ENCODE peak calls at places on chromosomes 16 and 17, in four cellular contexts. One of them, this sample, is unnamed.

GRCh38 chr16:6558661-6559060 is 774.0 kb upstream of the RBFOX1 start:
- DNase-seq in colonic mucosa: no peak
- DNase-seq in Daoy: no peak
- DNase-seq in stimulated activated CD8-positive, alpha-beta memory T cell treated with anti-CD3 and anti-CD28 coated beads, Interleukin-4, amount 100 ng/mL, for 1 hour: no peak
- DNase-seq in this sample: no peak

GRCh38 chr17:81385320-81386111 is 9.7 kb upstream of the BAHCC1 start:
- DNase-seq in Daoy: no peak
- DNase-seq in stimulated activated CD8-positive, alpha-beta memory T cell treated with anti-CD3 and anti-CD28 coated beads, Interleukin-4, amount 100 ng/mL, for 1 hour: no peak
- DNase-seq in colonic mucosa: no peak
- DNase-seq in this sample: no peak

GRCh38 chr17:73357318-73357717 is 45.5 kb upstream of the CDC42EP4 start:
- DNase-seq in Daoy: no peak
- DNase-seq in stimulated activated CD8-positive, alpha-beta memory T cell treated with anti-CD3 and anti-CD28 coated beads, Interleukin-4, amount 100 ng/mL, for 1 hour: no peak
- DNase-seq in colonic mucosa: no peak
- DNase-seq in this sample: no peak

GRCh38 chr17:80720624-80721577 is 176.3 kb downstream of the RPTOR start:
- DNase-seq in stimulated activated CD8-positive, alpha-beta memory T cell treated with anti-CD3 and anti-CD28 coated beads, Interleukin-4, amount 100 ng/mL, for 1 hour: peak; percentile 34
- DNase-seq in colonic mucosa: no peak
- DNase-seq in Daoy: peak; percentile 88
- DNase-seq in this sample: no peak

GRCh38 chr16:86016201-86016965 is 117.4 kb downstream of the IRF8 start:
- DNase-seq in Daoy: peak; percentile 53
- DNase-seq in stimulated activated CD8-positive, alpha-beta memory T cell treated with anti-CD3 and anti-CD28 coated beads, Interleukin-4, amount 100 ng/mL, for 1 hour: no peak
- DNase-seq in colonic mucosa: peak; percentile 48
- DNase-seq in this sample: no peak

GRCh38 chr16:48903054-48903453 is 293.1 kb upstream of the N4BP1 start:
- DNase-seq in stimulated activated CD8-positive, alpha-beta memory T cell treated with anti-CD3 and anti-CD28 coated beads, Interleukin-4, amount 100 ng/mL, for 1 hour: no peak
- DNase-seq in colonic mucosa: no peak
- DNase-seq in Daoy: no peak
- DNase-seq in this sample: no peak

GRCh38 chr16:1669698-1670097 is 8.4 kb upstream of the JPT2 start:
- DNase-seq in stimulated activated CD8-positive, alpha-beta memory T cell treated with anti-CD3 and anti-CD28 coated beads, Interleukin-4, amount 100 ng/mL, for 1 hour: no peak
- DNase-seq in colonic mucosa: no peak
- DNase-seq in Daoy: no peak
- DNase-seq in this sample: no peak

GRCh38 chr17:45353047-45353446 is 36.2 kb upstream of the MAP3K14 start:
- DNase-seq in colonic mucosa: no peak
- DNase-seq in Daoy: peak; percentile 43
- DNase-seq in stimulated activated CD8-positive, alpha-beta memory T cell treated with anti-CD3 and anti-CD28 coated beads, Interleukin-4, amount 100 ng/mL, for 1 hour: no peak
- DNase-seq in this sample: no peak

GRCh38 chr17:45326566-45326965 is 9.7 kb upstream of the MAP3K14 start:
- DNase-seq in stimulated activated CD8-positive, alpha-beta memory T cell treated with anti-CD3 and anti-CD28 coated beads, Interleukin-4, amount 100 ng/mL, for 1 hour: no peak
- DNase-seq in Daoy: no peak
- DNase-seq in colonic mucosa: peak; percentile 1
- DNase-seq in this sample: no peak

GRCh38 chr17:69254187-69254586 is 25.6 kb upstream of the ABCA10 start:
- DNase-seq in Daoy: no peak
- DNase-seq in stimulated activated CD8-positive, alpha-beta memory T cell treated with anti-CD3 and anti-CD28 coated beads, Interleukin-4, amount 100 ng/mL, for 1 hour: no peak
- DNase-seq in colonic mucosa: no peak
- DNase-seq in this sample: no peak

GRCh38 chr16:79430129-79430789 is 170.3 kb downstream of the MAF start:
- DNase-seq in colonic mucosa: peak; percentile 29
- DNase-seq in Daoy: no peak
- DNase-seq in stimulated activated CD8-positive, alpha-beta memory T cell treated with anti-CD3 and anti-CD28 coated beads, Interleukin-4, amount 100 ng/mL, for 1 hour: no peak
- DNase-seq in this sample: no peak

GRCh38 chr16:57613514-57613913 is 14.9 kb upstream of the ADGRG1 start:
- DNase-seq in stimulated activated CD8-positive, alpha-beta memory T cell treated with anti-CD3 and anti-CD28 coated beads, Interleukin-4, amount 100 ng/mL, for 1 hour: no peak
- DNase-seq in colonic mucosa: no peak
- DNase-seq in Daoy: no peak
- DNase-seq in this sample: no peak

GRCh38 chr17:11943759-11944347 is 53.4 kb downstream of the ZNF18 start:
- DNase-seq in stimulated activated CD8-positive, alpha-beta memory T cell treated with anti-CD3 and anti-CD28 coated beads, Interleukin-4, amount 100 ng/mL, for 1 hour: no peak
- DNase-seq in colonic mucosa: no peak
- DNase-seq in Daoy: no peak
- DNase-seq in this sample: no peak

GRCh38 chr17:72092710-72093322 is 28.0 kb upstream of the SOX9 start:
- DNase-seq in colonic mucosa: no peak
- DNase-seq in stimulated activated CD8-positive, alpha-beta memory T cell treated with anti-CD3 and anti-CD28 coated beads, Interleukin-4, amount 100 ng/mL, for 1 hour: no peak
- DNase-seq in Daoy: no peak
- DNase-seq in this sample: no peak

GRCh38 chr16:29779474-29779873 is 1.4 kb downstream of the ZG16 start:
- DNase-seq in stimulated activated CD8-positive, alpha-beta memory T cell treated with anti-CD3 and anti-CD28 coated beads, Interleukin-4, amount 100 ng/mL, for 1 hour: no peak
- DNase-seq in colonic mucosa: no peak
- DNase-seq in Daoy: no peak
- DNase-seq in this sample: no peak

GRCh38 chr16:63787014-63787413 is 1334.8 kb downstream of the CDH11 start:
- DNase-seq in stimulated activated CD8-positive, alpha-beta memory T cell treated with anti-CD3 and anti-CD28 coated beads, Interleukin-4, amount 100 ng/mL, for 1 hour: no peak
- DNase-seq in Daoy: no peak
- DNase-seq in colonic mucosa: no peak
- DNase-seq in this sample: no peak

GRCh38 chr16:86375370-86375769 is 135.0 kb upstream of the FOXF1 start:
- DNase-seq in colonic mucosa: no peak
- DNase-seq in stimulated activated CD8-positive, alpha-beta memory T cell treated with anti-CD3 and anti-CD28 coated beads, Interleukin-4, amount 100 ng/mL, for 1 hour: no peak
- DNase-seq in Daoy: peak; percentile 65
- DNase-seq in this sample: no peak

GRCh38 chr16:11114366-11115164 is 141.4 kb downstream of the SOCS1 start:
- DNase-seq in colonic mucosa: no peak
- DNase-seq in stimulated activated CD8-positive, alpha-beta memory T cell treated with anti-CD3 and anti-CD28 coated beads, Interleukin-4, amount 100 ng/mL, for 1 hour: no peak
- DNase-seq in Daoy: no peak
- DNase-seq in this sample: no peak

GRCh38 chr17:4786516-4786915 is 352 bp upstream of the VMO1 start:
- DNase-seq in stimulated activated CD8-positive, alpha-beta memory T cell treated with anti-CD3 and anti-CD28 coated beads, Interleukin-4, amount 100 ng/mL, for 1 hour: no peak
- DNase-seq in Daoy: no peak
- DNase-seq in colonic mucosa: no peak
- DNase-seq in this sample: no peak

GRCh38 chr17:47652570-47652969 is 2.9 kb downstream of the KPNB1 start:
- DNase-seq in stimulated activated CD8-positive, alpha-beta memory T cell treated with anti-CD3 and anti-CD28 coated beads, Interleukin-4, amount 100 ng/mL, for 1 hour: no peak
- DNase-seq in colonic mucosa: no peak
- DNase-seq in Daoy: no peak
- DNase-seq in this sample: no peak

GRCh38 chr17:78378225-78379133 is at the start of gene PGS1:
- DNase-seq in colonic mucosa: peak; percentile 87
- DNase-seq in stimulated activated CD8-positive, alpha-beta memory T cell treated with anti-CD3 and anti-CD28 coated beads, Interleukin-4, amount 100 ng/mL, for 1 hour: peak; percentile 69
- DNase-seq in Daoy: peak; percentile 85
- DNase-seq in this sample: no peak

GRCh38 chr17:58966208-58966607 is 140.5 kb downstream of the TRIM37 start:
- DNase-seq in colonic mucosa: no peak
- DNase-seq in Daoy: no peak
- DNase-seq in stimulated activated CD8-positive, alpha-beta memory T cell treated with anti-CD3 and anti-CD28 coated beads, Interleukin-4, amount 100 ng/mL, for 1 hour: no peak
- DNase-seq in this sample: no peak

GRCh38 chr16:3058173-3059030 is 7.0 kb upstream of the IL32 start:
- DNase-seq in Daoy: peak; percentile 55
- DNase-seq in stimulated activated CD8-positive, alpha-beta memory T cell treated with anti-CD3 and anti-CD28 coated beads, Interleukin-4, amount 100 ng/mL, for 1 hour: no peak
- DNase-seq in colonic mucosa: peak; percentile 78
- DNase-seq in this sample: no peak

GRCh38 chr16:5490499-5490898 is 392.9 kb upstream of the EEF2KMT start:
- DNase-seq in colonic mucosa: peak; percentile 55
- DNase-seq in Daoy: no peak
- DNase-seq in stimulated activated CD8-positive, alpha-beta memory T cell treated with anti-CD3 and anti-CD28 coated beads, Interleukin-4, amount 100 ng/mL, for 1 hour: no peak
- DNase-seq in this sample: no peak

GRCh38 chr16:14232106-14232890 is 161.2 kb downstream of the MRTFB start:
- DNase-seq in stimulated activated CD8-positive, alpha-beta memory T cell treated with anti-CD3 and anti-CD28 coated beads, Interleukin-4, amount 100 ng/mL, for 1 hour: no peak
- DNase-seq in Daoy: no peak
- DNase-seq in colonic mucosa: no peak
- DNase-seq in this sample: no peak

GRCh38 chr17:39187152-39187830 is 10.2 kb downstream of the CACNB1 start:
- DNase-seq in colonic mucosa: peak; percentile 74
- DNase-seq in Daoy: no peak
- DNase-seq in stimulated activated CD8-positive, alpha-beta memory T cell treated with anti-CD3 and anti-CD28 coated beads, Interleukin-4, amount 100 ng/mL, for 1 hour: no peak
- DNase-seq in this sample: no peak

GRCh38 chr17:75738218-75738802 is 17.1 kb downstream of the ITGB4 start:
- DNase-seq in colonic mucosa: no peak
- DNase-seq in Daoy: no peak
- DNase-seq in stimulated activated CD8-positive, alpha-beta memory T cell treated with anti-CD3 and anti-CD28 coated beads, Interleukin-4, amount 100 ng/mL, for 1 hour: no peak
- DNase-seq in this sample: no peak

GRCh38 chr17:47317119-47317518 is 6.6 kb upstream of the EFCAB13 start:
- DNase-seq in Daoy: no peak
- DNase-seq in stimulated activated CD8-positive, alpha-beta memory T cell treated with anti-CD3 and anti-CD28 coated beads, Interleukin-4, amount 100 ng/mL, for 1 hour: no peak
- DNase-seq in colonic mucosa: no peak
- DNase-seq in this sample: no peak

GRCh38 chr16:15996432-15997109 is 47.2 kb downstream of the ABCC1 start:
- DNase-seq in stimulated activated CD8-positive, alpha-beta memory T cell treated with anti-CD3 and anti-CD28 coated beads, Interleukin-4, amount 100 ng/mL, for 1 hour: no peak
- DNase-seq in colonic mucosa: peak; percentile 32
- DNase-seq in Daoy: peak; percentile 46
- DNase-seq in this sample: no peak

GRCh38 chr17:51508048-51508447 is 247.7 kb downstream of the UTP18 start:
- DNase-seq in Daoy: no peak
- DNase-seq in colonic mucosa: no peak
- DNase-seq in stimulated activated CD8-positive, alpha-beta memory T cell treated with anti-CD3 and anti-CD28 coated beads, Interleukin-4, amount 100 ng/mL, for 1 hour: no peak
- DNase-seq in this sample: no peak